ENCODE peak calls at places on chromosome 14, in nine cellular contexts. W is heart right ventricle, U is right lobe of liver, I is Caco-2, Z is left lung, K is tibial nerve, A is brain microvascular endothelial cell, O is IMR-90, X is ascending aorta. N is an unnamed sample. For H3K36me3, the result is how much of the 10 kb centered on the place peaks cover.

GRCh38 chr14:20808084-20808483 is 5.4 kb upstream of the RNASE1 start:
- DNase-seq in Z (no peak), U (no peak), I (no peak), K (no peak), A (no peak), X (no peak), W (no peak), O (no peak), N (no peak)

GRCh38 chr14:38208825-38209562 is 1.3 kb downstream of the SSTR1 start:
- DNase-seq in O (peak), I (peak), Z (no peak), U (peak), K (no peak), X (no peak), W (peak), A (no peak), N (no peak)

GRCh38 chr14:51394391-51394790 is 154.3 kb downstream of the TMX1 start:
- DNase-seq in I (no peak), U (no peak), Z (no peak), O (peak), A (no peak), X (no peak), K (no peak), W (no peak), N (no peak)

GRCh38 chr14:48398675-48399282 is 723.4 kb upstream of the MDGA2 start:
- DNase-seq in O (peak), I (no peak), U (no peak), K (peak), X (no peak), Z (no peak), A (peak), W (no peak), N (no peak)

GRCh38 chr14:89912667-89913211 is 41.8 kb downstream of the EFCAB11 start:
- DNase-seq in I (no peak), U (no peak), K (peak), A (peak), Z (no peak), O (peak), X (peak), W (no peak), N (no peak)

GRCh38 chr14:82872494-82872893 is 1338.8 kb upstream of the SEL1L start:
- DNase-seq in W (no peak), I (no peak), O (no peak), X (no peak), K (no peak), U (no peak), A (no peak), Z (no peak), N (no peak)

GRCh38 chr14:23378612-23379220 is 1.9 kb downstream of the CMTM5 start:
- DNase-seq in U (no peak), W (no peak), A (no peak), I (no peak), X (no peak), Z (no peak), K (no peak), O (no peak), N (no peak)

GRCh38 chr14:78182722-78183121 is 12.5 kb downstream of the NRXN3 start:
- DNase-seq in X (no peak), O (no peak), K (no peak), I (no peak), U (no peak), Z (no peak), A (no peak), W (no peak), N (no peak)

GRCh38 chr14:60170948-60171347 is 5.8 kb upstream of the DHRS7 start:
- DNase-seq in K (no peak), X (no peak), O (no peak), W (no peak), I (no peak), U (no peak), Z (no peak), A (no peak), N (no peak)

GRCh38 chr14:49966304-49966809 is 73.5 kb downstream of the ARF6 start:
- DNase-seq in K (no peak), O (no peak), W (no peak), U (peak), X (no peak), A (no peak), Z (no peak), I (peak), N (no peak)

GRCh38 chr14:31090872-31091764 is 64.9 kb upstream of the STRN3 start:
- DNase-seq in W (no peak), A (peak), K (peak), X (peak), U (no peak), I (no peak), O (peak), Z (no peak), N (no peak)

GRCh38 chr14:86055512-86055911 is 525.6 kb downstream of the FLRT2 start:
- DNase-seq in K (no peak), A (no peak), W (no peak), X (no peak), O (peak), I (no peak), Z (no peak), U (no peak), N (no peak)

GRCh38 chr14:23302290-23303225 is at the start of gene PPP1R3E:
- DNase-seq in W (peak), O (peak), X (peak), A (no peak), U (peak), I (peak), Z (peak), K (no peak), N (peak)

GRCh38 chr14:103296007-103296406 is 38.0 kb upstream of the EIF5 start:
- DNase-seq in A (peak), W (no peak), I (no peak), X (no peak), O (peak), U (no peak), Z (peak), K (no peak), N (no peak)

GRCh38 chr14:72907327-72907826 is 13.5 kb upstream of the DPF3 start:
- DNase-seq in A (no peak), I (peak), W (no peak), K (no peak), U (no peak), X (no peak), O (no peak), Z (no peak), N (no peak)

GRCh38 chr14:58171090-58171489 is 19.1 kb upstream of the ARMH4 start:
- DNase-seq in K (peak), U (peak), Z (peak), A (peak), I (peak), O (peak), X (peak), W (peak), N (no peak)

GRCh38 chr14:21990116-21990515 is 316.5 kb upstream of the OR4E1 start:
- DNase-seq in I (no peak), X (no peak), U (no peak), K (no peak), A (no peak), W (no peak), Z (no peak), O (no peak), N (no peak)

GRCh38 chr14:23034498-23035302 is at the start of gene PSMB5:
- DNase-seq in I (peak), Z (peak), O (peak), K (peak), A (peak), X (peak), W (peak), U (peak), N (peak)

GRCh38 chr14:91464615-91465205 is 45.4 kb downstream of the PPP4R3A start:
- DNase-seq in U (no peak), X (no peak), O (no peak), I (no peak), K (no peak), A (no peak), W (no peak), Z (no peak), N (no peak)
- H3K36me3 ChIP-seq in U (under half), X (half or more), O (under half), I (under half), K (under half), A (under half), W (half or more), Z (half or more), N (under half)

GRCh38 chr14:35114036-35114435 is 7.8 kb downstream of the PPP2R3C start:
- DNase-seq in I (no peak), A (no peak), K (no peak), Z (no peak), W (no peak), O (peak), U (no peak), X (no peak), N (no peak)
- H3K36me3 ChIP-seq in I (under half), A (under half), K (under half), Z (half or more), W (under half), O (under half), U (under half), X (half or more), N (under half)

DNA sequence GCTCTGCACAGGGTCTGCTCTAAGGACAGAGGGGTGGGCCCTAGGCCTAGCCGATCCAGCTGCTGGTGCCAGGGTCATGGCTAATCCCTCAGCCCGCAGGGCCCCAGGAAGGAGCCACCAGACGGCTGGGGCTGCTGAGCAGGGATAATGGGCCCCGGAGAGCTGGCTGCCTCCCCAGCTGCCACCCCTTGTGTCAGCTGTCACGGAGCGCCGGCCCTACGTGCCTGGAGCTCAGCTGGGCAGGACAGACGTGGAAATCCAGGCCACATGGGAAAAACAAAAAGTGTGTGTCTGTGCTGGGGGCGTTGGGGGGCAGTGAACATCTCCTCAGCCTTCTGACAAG is 36.2 kb downstream of the CHGA start:
- DNase-seq in W (peak), A (no peak), Z (no peak), X (no peak), K (no peak), U (peak), I (no peak), O (no peak), N (no peak)
- H3K36me3 ChIP-seq in W (under half), A (under half), Z (half or more), X (under half), K (under half), U (under half), I (under half), O (under half), N (under half)

DNA sequence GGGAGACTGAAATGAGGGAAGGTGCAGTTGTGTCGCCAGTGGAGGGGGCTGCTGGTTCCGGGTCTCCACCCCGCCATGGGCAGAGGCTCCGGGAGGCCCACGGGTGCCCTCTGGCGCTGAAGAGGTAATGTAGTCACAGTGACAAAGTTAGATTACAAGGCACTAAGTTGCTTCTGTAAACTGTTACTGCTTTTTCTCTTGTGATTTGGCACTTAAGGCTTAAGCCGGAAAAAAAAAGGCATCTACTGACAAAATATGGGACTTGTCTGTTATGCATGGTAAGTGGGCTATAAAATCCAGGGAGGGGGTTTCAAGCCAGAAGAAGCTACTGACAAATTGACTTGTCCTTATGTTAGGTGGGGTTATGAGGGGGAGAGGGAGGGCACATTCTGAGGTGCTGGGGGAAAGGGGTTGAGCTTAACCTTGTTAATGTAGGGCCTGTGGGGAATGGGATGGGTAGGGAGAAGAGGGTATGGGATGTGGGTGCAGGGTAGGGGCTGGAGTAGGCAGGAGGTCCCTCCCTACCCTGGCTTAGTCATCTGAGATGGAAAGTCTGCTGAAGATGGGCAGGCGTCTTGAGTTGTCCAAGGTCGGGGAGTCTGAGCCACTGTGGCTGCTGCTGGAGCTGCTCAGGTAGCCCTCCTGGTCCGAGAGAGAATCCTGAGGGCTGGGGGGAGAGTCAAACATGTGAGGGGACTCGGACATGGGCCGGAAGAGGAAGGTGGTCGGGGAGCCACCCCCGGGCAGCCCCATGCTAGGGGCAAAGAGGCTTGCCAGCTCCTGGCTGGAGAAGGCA is 3.7 kb downstream of the ZFP36L1 start:
- DNase-seq in O (peak), K (peak), I (no peak), W (peak), U (peak), A (peak), Z (peak), X (peak), N (peak)
- H3K36me3 ChIP-seq in O (under half), K (under half), I (under half), W (under half), U (under half), A (under half), Z (half or more), X (under half), N (under half)

DNA sequence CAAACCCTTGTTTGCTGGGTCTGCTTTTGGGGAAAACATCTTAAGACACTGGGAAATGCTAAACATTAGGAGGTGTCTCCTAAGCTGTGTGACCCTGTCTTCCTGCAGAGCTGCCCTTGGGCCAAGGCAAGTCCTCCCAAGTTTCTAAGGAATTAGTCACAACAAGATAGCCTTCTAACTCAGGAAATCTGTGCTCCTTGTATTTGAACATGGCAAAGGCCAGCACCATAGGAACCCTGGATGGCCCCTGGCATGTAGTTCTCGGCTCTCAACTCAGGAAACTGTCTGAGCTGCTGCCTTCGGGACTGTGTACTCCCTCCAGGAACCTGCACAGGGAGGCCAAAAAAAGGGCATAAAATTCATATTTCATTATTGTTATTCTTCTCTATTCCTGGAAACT is 37.6 kb upstream of the LTBP2 start:
- DNase-seq in K (no peak), Z (no peak), I (no peak), O (no peak), W (no peak), U (no peak), A (no peak), X (no peak), N (no peak)
- H3K36me3 ChIP-seq in K (under half), Z (under half), I (under half), O (under half), W (under half), U (under half), A (under half), X (under half), N (under half)

DNA sequence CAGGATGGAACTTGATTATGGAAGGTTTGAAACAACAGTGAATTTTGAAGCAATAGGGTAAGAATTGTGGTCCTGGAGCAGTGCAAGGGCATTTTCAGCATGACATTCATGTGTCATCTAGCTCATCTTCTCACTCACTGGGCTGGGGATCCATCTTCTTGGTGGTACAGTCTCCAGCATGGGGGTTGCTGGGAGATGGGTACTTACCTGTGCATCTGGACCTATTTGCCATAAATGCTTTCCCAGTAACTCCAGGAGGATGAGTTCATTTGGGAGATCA is 7.2 kb downstream of the HSP90AA1 start:
- DNase-seq in W (no peak), Z (no peak), A (no peak), K (no peak), O (no peak), U (peak), X (no peak), I (no peak), N (no peak)
- H3K36me3 ChIP-seq in W (half or more), Z (half or more), A (half or more), K (under half), O (half or more), U (under half), X (half or more), I (under half), N (under half)